ENCODE peak calls at places on chromosome 10, in eight cellular contexts. T, X, I, U, W, A, D and R are unnamed samples. For H3K9me3, the result is how much of the 10 kb centered on the place peaks cover.

GRCh38 chr10:44673245-44673999 is 237.7 kb upstream of the TMEM72 start:
- DNase-seq in T (no peak), X (no peak), I (no peak), U (no peak), W (no peak), A (no peak), D (no peak), R (no peak)

GRCh38 chr10:30364391-30365268 is 15.6 kb upstream of the MTPAP start:
- DNase-seq in T (no peak), X (no peak), I (no peak), U (no peak), W (no peak), A (no peak), D (no peak), R (no peak)

GRCh38 chr10:12556057-12556456 is 206.7 kb downstream of the CAMK1D start:
- DNase-seq in T (no peak), X (no peak), I (no peak), U (no peak), W (no peak), A (no peak), D (no peak), R (no peak)

GRCh38 chr10:17100586-17100985 is 29.0 kb downstream of the CUBN start:
- DNase-seq in T (no peak), X (no peak), I (no peak), U (no peak), W (no peak), A (no peak), D (no peak), R (no peak)

GRCh38 chr10:102001435-102002068 is 54.4 kb downstream of the ARMH3 start:
- DNase-seq in T (no peak), X (peak), I (peak), U (no peak), W (no peak), A (no peak), D (no peak), R (no peak)

GRCh38 chr10:133438711-133439273 is 14.4 kb upstream of the SPRN start:
- DNase-seq in T (no peak), X (peak), I (no peak), U (no peak), W (no peak), A (no peak), D (no peak), R (no peak)

GRCh38 chr10:614772-615582 is 74.5 kb downstream of the DIP2C start:
- DNase-seq in T (no peak), X (no peak), I (no peak), U (no peak), W (peak), A (no peak), D (no peak), R (no peak)

GRCh38 chr10:76558586-76558985 is 1079.0 kb downstream of the KCNMA1 start:
- DNase-seq in T (peak), X (no peak), I (no peak), U (no peak), W (no peak), A (peak), D (no peak), R (peak)

GRCh38 chr10:61869772-61870520 is 31.6 kb upstream of the ARID5B start:
- DNase-seq in T (no peak), X (no peak), I (no peak), U (no peak), W (peak), A (no peak), D (no peak), R (no peak)

GRCh38 chr10:62815373-62816111 is 624 bp downstream of the EGR2 start:
- DNase-seq in T (no peak), X (no peak), I (peak), U (no peak), W (peak), A (no peak), D (no peak), R (peak)

GRCh38 chr10:21368022-21368582 is 157.4 kb downstream of the SKIDA1 start:
- DNase-seq in T (no peak), X (no peak), I (no peak), U (no peak), W (no peak), A (no peak), D (no peak), R (no peak)

GRCh38 chr10:61733358-61733940 is 70.7 kb downstream of the CABCOCO1 start:
- DNase-seq in T (no peak), X (peak), I (peak), U (no peak), W (peak), A (no peak), D (no peak), R (peak)

GRCh38 chr10:93072713-93073538 is 767 bp upstream of the CYP26A1 start:
- DNase-seq in T (no peak), X (no peak), I (peak), U (no peak), W (no peak), A (no peak), D (no peak), R (no peak)

GRCh38 chr10:118523775-118524174 is 71.7 kb downstream of the PRLHR start:
- DNase-seq in T (no peak), X (no peak), I (no peak), U (no peak), W (no peak), A (no peak), D (no peak), R (no peak)

GRCh38 chr10:103445767-103446567 is 6.2 kb downstream of the CALHM2 start:
- DNase-seq in T (peak), X (no peak), I (no peak), U (peak), W (no peak), A (peak), D (no peak), R (no peak)

GRCh38 chr10:30553625-30554442 is 75.7 kb downstream of the LYZL2 start:
- DNase-seq in T (peak), X (no peak), I (peak), U (peak), W (no peak), A (peak), D (no peak), R (peak)

GRCh38 chr10:106513328-106513727 is 651.2 kb downstream of the SORCS1 start:
- DNase-seq in T (no peak), X (no peak), I (no peak), U (no peak), W (no peak), A (no peak), D (no peak), R (no peak)

GRCh38 chr10:109892885-109893284 is 30.4 kb downstream of the XPNPEP1 start:
- DNase-seq in T (peak), X (no peak), I (peak), U (no peak), W (peak), A (no peak), D (no peak), R (peak)

GRCh38 chr10:116014859-116015258 is 258.1 kb downstream of the GFRA1 start:
- DNase-seq in T (no peak), X (no peak), I (no peak), U (no peak), W (peak), A (no peak), D (no peak), R (peak)

GRCh38 chr10:31762306-31762705 is 166.3 kb downstream of the ARHGAP12 start:
- DNase-seq in T (no peak), X (no peak), I (no peak), U (no peak), W (no peak), A (no peak), D (no peak), R (no peak)

GRCh38 chr10:86327954-86328705 is 38.5 kb downstream of the GRID1 start:
- DNase-seq in T (no peak), X (no peak), I (no peak), U (no peak), W (no peak), A (no peak), D (no peak), R (no peak)

GRCh38 chr10:1666147-1666546 is 71.2 kb downstream of the ADARB2 start:
- DNase-seq in T (no peak), X (no peak), I (no peak), U (no peak), W (no peak), A (no peak), D (no peak), R (no peak)

GRCh38 chr10:1670541-1671365 is 66.6 kb downstream of the ADARB2 start:
- DNase-seq in T (no peak), X (no peak), I (no peak), U (no peak), W (no peak), A (no peak), D (no peak), R (no peak)

GRCh38 chr10:1669433-1669832 is 67.9 kb downstream of the ADARB2 start:
- DNase-seq in T (no peak), X (no peak), I (no peak), U (no peak), W (no peak), A (no peak), D (no peak), R (no peak)

GRCh38 chr10:1665681-1666080 is 71.6 kb downstream of the ADARB2 start:
- DNase-seq in T (no peak), X (no peak), I (no peak), U (no peak), W (no peak), A (no peak), D (no peak), R (no peak)

GRCh38 chr10:1668347-1668746 is 69.0 kb downstream of the ADARB2 start:
- DNase-seq in T (no peak), X (no peak), I (no peak), U (no peak), W (no peak), A (no peak), D (no peak), R (no peak)
- H3K9me3 ChIP-seq in T (under half), X (under half), I (under half), U (under half), W (under half), A (under half), D (under half), R (under half)

GRCh38 chr10:57946833-57947232 is 320.9 kb downstream of the IPMK start:
- DNase-seq in T (no peak), X (no peak), I (no peak), U (no peak), W (no peak), A (no peak), D (no peak), R (no peak)
- H3K27ac ChIP-seq in T (no peak), X (no peak), I (no peak), U (no peak), W (no peak), A (no peak), D (no peak), R (no peak)

DNA sequence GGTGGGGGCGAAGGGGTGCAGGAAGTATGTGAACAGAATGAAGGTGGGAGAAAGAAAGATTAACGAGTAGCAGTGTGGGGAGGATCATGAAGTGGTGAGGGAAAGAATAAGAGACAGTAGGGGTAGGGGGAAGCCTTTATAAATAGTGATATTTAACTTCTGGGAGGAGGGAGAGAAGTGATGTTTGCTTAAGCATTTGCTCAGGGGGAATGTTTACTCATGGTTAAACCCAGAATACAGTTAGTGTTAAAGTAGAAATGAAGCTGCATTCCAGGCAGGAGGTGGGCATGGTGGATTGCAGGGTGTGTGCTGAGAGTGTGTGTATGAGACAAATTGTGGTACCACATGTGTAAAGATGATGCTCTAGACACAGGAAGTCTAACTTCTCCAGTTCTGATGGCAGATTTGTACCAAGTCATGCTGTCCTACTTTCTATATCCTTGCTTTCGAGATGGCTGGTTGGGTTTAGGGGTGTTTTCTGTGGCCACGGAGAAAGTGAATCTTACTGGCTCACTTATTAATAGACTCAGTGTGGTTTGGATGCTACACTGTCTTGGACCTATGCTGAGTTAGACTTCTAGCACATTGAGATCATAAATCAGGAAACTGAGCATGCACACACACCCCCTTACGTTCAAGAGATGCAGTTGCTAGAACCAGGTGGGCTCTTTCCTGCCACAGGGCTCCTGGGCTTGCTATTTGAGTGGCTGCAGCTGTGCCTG is 10.6 kb upstream of the DNMBP start:
- DNase-seq in T (no peak), X (peak), I (no peak), U (no peak), W (no peak), A (no peak), D (no peak), R (no peak)
- H3K4me3 ChIP-seq in T (no peak), X (peak), I (no peak), U (no peak), W (no peak), A (no peak), D (no peak), R (no peak)

GRCh38 chr10:42594246-42594650 is 44.1 kb downstream of the ZNF33B start:
- DNase-seq in T (no peak), X (no peak), I (no peak), U (no peak), W (no peak), A (no peak), D (no peak), R (no peak)

GRCh38 chr10:42596196-42596595 is 42.2 kb downstream of the ZNF33B start:
- DNase-seq in T (no peak), X (no peak), I (no peak), U (no peak), W (no peak), A (no peak), D (no peak), R (no peak)

GRCh38 chr10:42598249-42598873 is 40.0 kb downstream of the ZNF33B start:
- DNase-seq in T (no peak), X (no peak), I (no peak), U (no peak), W (no peak), A (no peak), D (no peak), R (no peak)

DNA sequence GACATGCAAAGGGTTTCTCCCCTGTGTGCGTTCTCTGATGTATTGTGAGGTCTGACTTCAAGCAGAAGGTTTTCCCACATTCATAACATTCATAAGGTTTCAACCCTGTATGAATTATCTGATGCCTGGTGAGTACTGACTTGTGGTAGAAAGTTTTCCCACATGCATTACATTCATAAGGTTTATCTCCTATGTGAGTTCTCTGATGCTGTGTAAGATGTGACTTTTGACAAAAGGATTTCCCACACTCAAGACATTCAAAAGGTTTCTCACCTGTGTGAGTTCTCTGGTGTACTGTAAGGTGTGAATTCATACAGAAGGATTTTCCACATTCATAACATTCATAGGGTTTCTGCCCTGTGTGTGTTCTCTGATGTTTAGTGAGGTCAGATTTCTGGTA is 45.1 kb downstream of the ZNF33B start:
- DNase-seq in T (no peak), X (no peak), I (no peak), U (no peak), W (no peak), A (no peak), D (no peak), R (no peak)
- H3K9me3 ChIP-seq in T (under half), X (under half), I (half or more), U (half or more), W (under half), A (under half), D (under half), R (half or more)

GRCh38 chr10:114596793-114597192 is 61.3 kb downstream of the ABLIM1 start:
- DNase-seq in T (no peak), X (no peak), I (no peak), U (no peak), W (no peak), A (no peak), D (no peak), R (no peak)
- H3K27ac ChIP-seq in T (no peak), X (no peak), I (no peak), U (peak), W (no peak), A (no peak), D (no peak), R (no peak)

GRCh38 chr10:6924166-6924565 is 344.1 kb upstream of the PRKCQ start:
- DNase-seq in T (no peak), X (no peak), I (no peak), U (no peak), W (no peak), A (no peak), D (no peak), R (no peak)
- H3K4me3 ChIP-seq in T (no peak), X (no peak), I (no peak), U (no peak), W (no peak), A (no peak), D (no peak), R (no peak)

DNA sequence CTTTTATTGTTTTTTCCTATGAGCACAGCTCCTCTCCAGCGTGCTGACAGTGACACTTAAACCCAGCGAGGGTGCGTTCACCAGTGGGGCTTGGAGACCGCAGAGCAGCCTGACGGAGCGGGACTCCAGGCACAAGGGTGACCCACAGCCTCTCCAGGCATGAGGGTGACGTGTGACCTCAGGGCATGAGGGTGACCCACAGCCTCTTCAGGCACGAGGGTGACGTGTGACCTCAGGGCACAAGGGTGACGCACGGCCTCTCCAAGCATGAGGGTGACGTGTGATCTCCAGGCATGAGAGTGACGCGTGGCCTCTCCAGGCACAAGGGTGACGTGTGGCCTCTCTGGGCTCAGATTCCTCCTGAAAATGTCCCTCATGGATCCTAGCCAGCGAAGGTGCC is 164.3 kb upstream of the TCERG1L start:
- DNase-seq in T (no peak), X (no peak), I (no peak), U (no peak), W (no peak), A (no peak), D (no peak), R (no peak)
- H3K9me3 ChIP-seq in T (under half), X (under half), I (under half), U (under half), W (under half), A (under half), D (under half), R (under half)

GRCh38 chr10:14954934-14955333 is 1.0 kb upstream of the DCLRE1C start:
- DNase-seq in T (no peak), X (no peak), I (no peak), U (no peak), W (no peak), A (no peak), D (no peak), R (no peak)
- H3K27ac ChIP-seq in T (no peak), X (peak), I (no peak), U (no peak), W (peak), A (no peak), D (peak), R (peak)

GRCh38 chr10:35056686-35057085 is 33.5 kb downstream of the CUL2 start:
- DNase-seq in T (no peak), X (no peak), I (no peak), U (no peak), W (no peak), A (no peak), D (no peak), R (no peak)

GRCh38 chr10:35059486-35059885 is 30.7 kb downstream of the CUL2 start:
- DNase-seq in T (no peak), X (no peak), I (no peak), U (no peak), W (no peak), A (no peak), D (no peak), R (no peak)

GRCh38 chr10:35058686-35059085 is 31.5 kb downstream of the CUL2 start:
- DNase-seq in T (no peak), X (no peak), I (no peak), U (no peak), W (no peak), A (no peak), D (no peak), R (no peak)

GRCh38 chr10:35056133-35056532 is 34.0 kb downstream of the CUL2 start:
- DNase-seq in T (no peak), X (no peak), I (no peak), U (no peak), W (no peak), A (no peak), D (no peak), R (no peak)

DNA sequence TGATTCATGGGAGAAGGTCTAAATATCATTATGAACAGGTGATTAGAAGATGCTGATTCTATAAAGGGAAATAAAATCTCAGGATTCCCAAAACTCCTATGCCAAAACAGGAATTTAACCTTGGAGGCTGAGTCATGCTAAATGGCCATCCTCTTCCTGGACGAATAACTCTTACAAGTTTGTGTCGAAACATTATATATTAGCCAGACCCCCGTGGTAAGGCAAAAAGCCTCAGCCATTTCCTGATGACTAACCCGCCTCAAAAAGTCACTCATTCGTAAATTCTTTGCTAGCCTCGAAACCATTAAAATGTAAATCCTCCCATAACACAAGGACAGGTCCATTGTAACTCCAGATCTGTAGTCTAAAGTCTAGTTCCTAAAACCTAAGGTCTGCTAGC is 32.0 kb downstream of the CUL2 start:
- DNase-seq in T (no peak), X (no peak), I (no peak), U (no peak), W (peak), A (no peak), D (no peak), R (no peak)
- H3K4me3 ChIP-seq in T (no peak), X (no peak), I (no peak), U (no peak), W (no peak), A (no peak), D (no peak), R (no peak)

GRCh38 chr10:130427216-130427722 is 291.1 kb downstream of the GLRX3 start:
- DNase-seq in T (no peak), X (no peak), I (no peak), U (no peak), W (no peak), A (no peak), D (no peak), R (no peak)

GRCh38 chr10:130425169-130425568 is 289.0 kb downstream of the GLRX3 start:
- DNase-seq in T (no peak), X (no peak), I (no peak), U (no peak), W (no peak), A (no peak), D (no peak), R (no peak)

GRCh38 chr10:130423455-130424305 is 287.5 kb downstream of the GLRX3 start:
- DNase-seq in T (no peak), X (no peak), I (no peak), U (no peak), W (no peak), A (no peak), D (no peak), R (no peak)

GRCh38 chr10:130424418-130424817 is 288.2 kb downstream of the GLRX3 start:
- DNase-seq in T (no peak), X (no peak), I (no peak), U (no peak), W (no peak), A (no peak), D (no peak), R (no peak)

GRCh38 chr10:130425881-130426435 is 289.8 kb downstream of the GLRX3 start:
- DNase-seq in T (no peak), X (no peak), I (no peak), U (no peak), W (no peak), A (no peak), D (no peak), R (no peak)
- H3K9me3 ChIP-seq in T (under half), X (under half), I (under half), U (under half), W (under half), A (under half), D (under half), R (under half)